ENCODE peak calls at places on chromosomes 6 and 20, in ten cellular contexts. Q, X, T, S, Z, V, E, F, N and J are unnamed samples.
A peak's percentile ranks its signal among the peaks of the same experiment; 100 is the strongest.

GRCh38 chr6:109292420-109292819 is 89.8 kb downstream of the CD164 start:
- DNase-seq in Q (no peak), X (no peak), T (no peak), S (no peak), Z (peak; percentile 52), V (no peak), E (peak; percentile 64), F (no peak), N (no peak), J (no peak)

GRCh38 chr6:127458817-127459216 is 372 bp downstream of the KIAA0408 start:
- DNase-seq in Q (no peak), X (no peak), T (peak; percentile 59), S (no peak), Z (no peak), V (no peak), E (no peak), F (peak; percentile 60), N (no peak), J (peak; percentile 77)

GRCh38 chr6:139030539-139030938 is 2.0 kb downstream of the ABRACL start:
- DNase-seq in Q (no peak), X (no peak), T (no peak), S (no peak), Z (no peak), V (no peak), E (no peak), F (no peak), N (no peak), J (no peak)

GRCh38 chr20:15637971-15638754 is 935.1 kb downstream of the KIF16B start:
- DNase-seq in Q (no peak), X (peak; percentile 58), T (no peak), S (no peak), Z (no peak), V (no peak), E (no peak), F (no peak), N (peak; percentile 52), J (no peak)

GRCh38 chr6:40996591-40997247 is 42.3 kb downstream of the UNC5CL start:
- DNase-seq in Q (no peak), X (no peak), T (peak; percentile 17), S (no peak), Z (peak; percentile 80), V (no peak), E (no peak), F (peak; percentile 62), N (peak; percentile 28), J (no peak)

GRCh38 chr6:139640453-139640852 is 266.0 kb upstream of the CITED2 start:
- DNase-seq in Q (no peak), X (no peak), T (no peak), S (no peak), Z (no peak), V (no peak), E (no peak), F (no peak), N (no peak), J (no peak)

GRCh38 chr6:37788259-37788658 is 31.3 kb upstream of the ZFAND3 start:
- DNase-seq in Q (no peak), X (no peak), T (no peak), S (no peak), Z (no peak), V (no peak), E (no peak), F (no peak), N (no peak), J (no peak)

GRCh38 chr6:56037587-56037986 is 162.2 kb upstream of the BMP5 start:
- DNase-seq in Q (no peak), X (no peak), T (no peak), S (no peak), Z (no peak), V (no peak), E (no peak), F (no peak), N (no peak), J (no peak)

GRCh38 chr20:37071481-37071911 is 24.3 kb downstream of the RBL1 start:
- DNase-seq in Q (no peak), X (no peak), T (peak; percentile 67), S (no peak), Z (no peak), V (no peak), E (no peak), F (no peak), N (no peak), J (no peak)

GRCh38 chr6:7673063-7673536 is 52.8 kb upstream of the BMP6 start:
- DNase-seq in Q (no peak), X (peak; percentile 20), T (peak; percentile 5), S (peak; percentile 43), Z (peak; percentile 89), V (peak; percentile 50), E (peak; percentile 73), F (peak; percentile 27), N (peak; percentile 32), J (no peak)

GRCh38 chr6:79384845-79385244 is 150.4 kb upstream of the HMGN3 start:
- DNase-seq in Q (no peak), X (no peak), T (no peak), S (no peak), Z (no peak), V (no peak), E (no peak), F (no peak), N (peak; percentile 37), J (no peak)

GRCh38 chr6:161273356-161273751 is 507 bp downstream of the AGPAT4 start:
- DNase-seq in Q (no peak), X (no peak), T (peak; percentile 48), S (peak; percentile 22), Z (no peak), V (peak; percentile 7), E (no peak), F (peak; percentile 49), N (no peak), J (no peak)

GRCh38 chr20:11676618-11677289 is 240.9 kb upstream of the BTBD3 start:
- DNase-seq in Q (no peak), X (no peak), T (peak; percentile 42), S (peak; percentile 56), Z (peak; percentile 88), V (peak; percentile 6), E (peak; percentile 59), F (peak; percentile 73), N (no peak), J (peak; percentile 60)

GRCh38 chr6:135281227-135281626 is 100.1 kb downstream of the MYB start:
- DNase-seq in Q (no peak), X (no peak), T (no peak), S (no peak), Z (no peak), V (no peak), E (no peak), F (no peak), N (no peak), J (no peak)

GRCh38 chr6:11227698-11228097 is 4.8 kb downstream of the NEDD9 start:
- DNase-seq in Q (no peak), X (no peak), T (no peak), S (no peak), Z (no peak), V (no peak), E (no peak), F (no peak), N (no peak), J (no peak)
- H3K4me1 ChIP-seq in Q (peaks cover 28% of the 10 kb centered on the region), X (no peaks in the 10 kb centered on the region), T (peaks cover 13% of the 10 kb centered on the region), S (peaks cover 73% of the 10 kb centered on the region), Z (peaks cover 6% of the 10 kb centered on the region), V (no peaks in the 10 kb centered on the region), E (peaks cover 34% of the 10 kb centered on the region), F (peaks cover 11% of the 10 kb centered on the region), N (peaks cover 71% of the 10 kb centered on the region), J (no peaks in the 10 kb centered on the region)

GRCh38 chr6:91572855-91573254 is 986.0 kb upstream of the MAP3K7 start:
- DNase-seq in Q (no peak), X (no peak), T (no peak), S (no peak), Z (no peak), V (no peak), E (no peak), F (no peak), N (no peak), J (no peak)
- H3K4me1 ChIP-seq in Q (no peaks in the 10 kb centered on the region), X (no peaks in the 10 kb centered on the region), T (no peaks in the 10 kb centered on the region), S (no peaks in the 10 kb centered on the region), Z (no peaks in the 10 kb centered on the region), V (no peaks in the 10 kb centered on the region), E (no peaks in the 10 kb centered on the region), F (no peaks in the 10 kb centered on the region), N (no peaks in the 10 kb centered on the region), J (no peaks in the 10 kb centered on the region)

GRCh38 chr6:11232968-11233626 is 629 bp upstream of the NEDD9 start:
- DNase-seq in Q (no peak), X (no peak), T (peak; percentile 22), S (no peak), Z (peak; percentile 70), V (no peak), E (peak; percentile 58), F (peak; percentile 55), N (no peak), J (no peak)

GRCh38 chr6:11231108-11231463 is 1.4 kb downstream of the NEDD9 start:
- DNase-seq in Q (no peak), X (no peak), T (no peak), S (no peak), Z (no peak), V (no peak), E (no peak), F (no peak), N (no peak), J (no peak)

GRCh38 chr6:11230158-11231107 is 2.0 kb downstream of the NEDD9 start:
- DNase-seq in Q (no peak), X (no peak), T (no peak), S (no peak), Z (no peak), V (no peak), E (no peak), F (no peak), N (no peak), J (no peak)

GRCh38 chr6:11232177-11232967 is at the start of gene NEDD9:
- DNase-seq in Q (peak; percentile 95), X (peak; percentile 98), T (peak; percentile 97), S (peak; percentile 96), Z (peak; percentile 99), V (peak; percentile 80), E (peak; percentile 97), F (peak; percentile 97), N (peak; percentile 98), J (peak; percentile 98)

DNA sequence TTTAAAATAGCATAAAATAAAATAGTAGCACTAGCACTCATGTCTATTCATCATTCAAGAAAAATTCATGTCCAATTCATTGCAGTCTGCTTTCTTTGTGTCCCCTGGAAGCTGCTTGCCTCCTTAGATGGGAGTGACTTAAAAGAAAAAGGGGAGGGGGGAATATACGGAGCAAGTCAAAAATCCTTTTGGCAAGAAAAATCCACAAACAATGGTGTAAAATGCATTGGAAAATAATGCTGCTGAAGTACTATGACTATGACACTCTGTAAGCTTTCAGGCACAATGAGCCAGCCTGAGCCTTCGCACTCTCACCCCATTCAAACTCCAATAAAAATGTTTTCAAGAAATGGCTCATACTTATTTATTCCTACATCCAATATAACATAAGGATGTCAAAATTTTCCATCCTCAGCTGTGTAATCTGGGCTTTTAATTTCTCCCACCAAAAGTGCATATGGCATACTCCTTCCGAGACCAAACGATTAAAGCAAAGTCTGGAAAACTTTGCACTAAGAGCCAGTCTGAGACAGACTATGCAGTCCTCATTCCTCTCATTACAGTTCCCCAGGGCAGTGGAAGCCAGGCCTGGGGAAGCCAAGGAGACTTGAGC is 798 bp downstream of the NEDD9 start:
- DNase-seq in Q (no peak), X (no peak), T (no peak), S (no peak), Z (no peak), V (no peak), E (no peak), F (no peak), N (no peak), J (no peak)
- H3K4me1 ChIP-seq in Q (peaks cover 19% of the 10 kb centered on the region), X (no peaks in the 10 kb centered on the region), T (peaks cover 12% of the 10 kb centered on the region), S (peaks cover 59% of the 10 kb centered on the region), Z (peaks cover 23% of the 10 kb centered on the region), V (no peaks in the 10 kb centered on the region), E (peaks cover 16% of the 10 kb centered on the region), F (peaks cover 25% of the 10 kb centered on the region), N (peaks cover 53% of the 10 kb centered on the region), J (no peaks in the 10 kb centered on the region)

GRCh38 chr20:33832113-33832853 is 21.1 kb downstream of the CHMP4B start:
- DNase-seq in Q (no peak), X (no peak), T (peak; percentile 21), S (peak; percentile 29), Z (no peak), V (no peak), E (peak; percentile 84), F (no peak), N (no peak), J (no peak)
- H3K4me1 ChIP-seq in Q (peaks cover 57% of the 10 kb centered on the region), X (no peaks in the 10 kb centered on the region), T (peaks cover 22% of the 10 kb centered on the region), S (peaks cover 82% of the 10 kb centered on the region), Z (peaks cover 16% of the 10 kb centered on the region), V (no peaks in the 10 kb centered on the region), E (peaks cover 86% of the 10 kb centered on the region), F (peaks cover 75% of the 10 kb centered on the region), N (peaks cover 90% of the 10 kb centered on the region), J (peaks cover 34% of the 10 kb centered on the region)